ENCODE peak calls at places on chromosomes 13 and 19, in five cellular contexts. Y is activated B cell treated with CpG ODN at 0.5 μM for 24 hours, N is anterior cingulate cortex, G is cerebellar cortex, I is nucleus accumbens. R is an unnamed sample.
A peak's percentile ranks its signal among the peaks of the same experiment; 100 is the strongest.

GRCh38 chr13:36006347-36006746 is 124.8 kb downstream of the DCLK1 start:
- DNase-seq in G (no peak), I (no peak), Y (no peak), N (no peak), R (no peak)

GRCh38 chr19:15463865-15464371 is 426 bp downstream of the RASAL3 start:
- DNase-seq in N (no peak), G (no peak), Y (peak; percentile 52), I (no peak), R (no peak)

GRCh38 chr13:47114030-47114429 is 217.2 kb upstream of the HTR2A start:
- DNase-seq in I (no peak), G (no peak), N (no peak), Y (no peak), R (no peak)

GRCh38 chr19:41706741-41707501 is 1.5 kb upstream of the CEACAM5 start:
- DNase-seq in I (no peak), N (no peak), G (peak; percentile 35), Y (peak; percentile 60), R (peak; percentile 14)

GRCh38 chr13:100811906-100812305 is 137.3 kb upstream of the TMTC4 start:
- DNase-seq in I (no peak), N (no peak), Y (no peak), G (no peak), R (no peak)

GRCh38 chr13:41603917-41604316 is 146.6 kb downstream of the RGCC start:
- DNase-seq in Y (no peak), N (no peak), G (no peak), I (no peak), R (no peak)

GRCh38 chr13:26485786-26486185 is 71.7 kb upstream of the WASF3 start:
- DNase-seq in I (no peak), Y (no peak), N (no peak), G (peak; percentile 72), R (peak; percentile 70)

GRCh38 chr13:90868321-90868920 is 479.1 kb upstream of the MIR17HG start:
- DNase-seq in G (peak; percentile 23), I (no peak), N (no peak), Y (no peak), R (no peak)

GRCh38 chr19:47762615-47763308 is 15.7 kb upstream of the SELENOW start:
- DNase-seq in G (no peak), N (no peak), Y (no peak), I (no peak), R (no peak)

GRCh38 chr19:38877781-38878574 is at the start of gene RINL:
- DNase-seq in I (no peak), Y (peak; percentile 57), G (no peak), N (no peak), R (no peak)

GRCh38 chr13:30371649-30372265 is 50.5 kb upstream of the UBE2L5 start:
- DNase-seq in G (no peak), N (no peak), Y (peak; percentile 68), I (no peak), R (no peak)

GRCh38 chr13:30026093-30026492 is 175.7 kb upstream of the UBL3 start:
- DNase-seq in G (no peak), N (no peak), I (no peak), Y (no peak), R (no peak)

GRCh38 chr13:35923347-35923746 is 207.8 kb downstream of the DCLK1 start:
- DNase-seq in I (no peak), G (no peak), Y (no peak), N (no peak), R (no peak)

GRCh38 chr13:95019886-95020285 is 281.4 kb downstream of the ABCC4 start:
- DNase-seq in I (no peak), Y (no peak), G (no peak), N (no peak), R (no peak)

GRCh38 chr19:610071-610800 is 20.6 kb downstream of the HCN2 start:
- DNase-seq in I (no peak), Y (no peak), G (no peak), N (no peak), R (no peak)

GRCh38 chr13:107144432-107144831 is 576.5 kb upstream of the ARGLU1 start:
- DNase-seq in N (no peak), I (no peak), G (peak; percentile 16), Y (no peak), R (no peak)

GRCh38 chr13:84243340-84243739 is 361.1 kb upstream of the SLITRK1 start:
- DNase-seq in I (no peak), N (no peak), G (no peak), Y (no peak), R (no peak)

R was measured in cerebellum.